ENCODE peak calls at places on chromosomes 13 and 19, in nine cellular contexts. One of them, this sample, is unnamed.

GRCh38 chr13:20700288-20700687 is 3.2 kb upstream of the IL17D start:
- DNase-seq in progenitor cell of endocrine pancreas: no peak
- DNase-seq in stimulated activated CD8-positive, alpha-beta memory T cell treated with anti-CD3 and anti-CD28 coated beads, Interleukin-4, amount 100 ng/mL, for 1 hour: no peak
- DNase-seq in fibroblast of the aortic adventitia: no peak
- DNase-seq in COR-L47: no peak
- DNase-seq in stimulated activated CD4-positive, alpha-beta T cell treated with anti-CD3 and anti-CD28 coated beads, Interleukin-4, amount 100 ng/mL, for 4 hours: no peak
- DNase-seq in HFFc6: no peak
- DNase-seq in NCI-H345: no peak
- DNase-seq in pancreas: no peak
- DNase-seq in this sample: no peak

GRCh38 chr19:47781590-47782318 is 3.3 kb downstream of the SELENOW start:
- DNase-seq in stimulated activated CD4-positive, alpha-beta T cell treated with anti-CD3 and anti-CD28 coated beads, Interleukin-4, amount 100 ng/mL, for 4 hours: no peak
- DNase-seq in progenitor cell of endocrine pancreas: no peak
- DNase-seq in pancreas: no peak
- DNase-seq in COR-L47: no peak
- DNase-seq in NCI-H345: no peak
- DNase-seq in HFFc6: no peak
- DNase-seq in fibroblast of the aortic adventitia: peak; percentile 34
- DNase-seq in stimulated activated CD8-positive, alpha-beta memory T cell treated with anti-CD3 and anti-CD28 coated beads, Interleukin-4, amount 100 ng/mL, for 1 hour: no peak
- DNase-seq in this sample: no peak

GRCh38 chr13:96252903-96253302 is 163.0 kb downstream of the HS6ST3 start:
- DNase-seq in progenitor cell of endocrine pancreas: no peak
- DNase-seq in stimulated activated CD8-positive, alpha-beta memory T cell treated with anti-CD3 and anti-CD28 coated beads, Interleukin-4, amount 100 ng/mL, for 1 hour: no peak
- DNase-seq in COR-L47: no peak
- DNase-seq in fibroblast of the aortic adventitia: no peak
- DNase-seq in stimulated activated CD4-positive, alpha-beta T cell treated with anti-CD3 and anti-CD28 coated beads, Interleukin-4, amount 100 ng/mL, for 4 hours: no peak
- DNase-seq in pancreas: no peak
- DNase-seq in HFFc6: no peak
- DNase-seq in NCI-H345: no peak
- DNase-seq in this sample: no peak

GRCh38 chr19:50557009-50557613 is 11.1 kb downstream of the LRRC4B start:
- DNase-seq in HFFc6: no peak
- DNase-seq in NCI-H345: no peak
- DNase-seq in progenitor cell of endocrine pancreas: no peak
- DNase-seq in pancreas: no peak
- DNase-seq in stimulated activated CD8-positive, alpha-beta memory T cell treated with anti-CD3 and anti-CD28 coated beads, Interleukin-4, amount 100 ng/mL, for 1 hour: no peak
- DNase-seq in COR-L47: no peak
- DNase-seq in fibroblast of the aortic adventitia: no peak
- DNase-seq in stimulated activated CD4-positive, alpha-beta T cell treated with anti-CD3 and anti-CD28 coated beads, Interleukin-4, amount 100 ng/mL, for 4 hours: no peak
- DNase-seq in this sample: no peak

GRCh38 chr19:56377105-56377924 is 16.0 kb downstream of the ZNF582 start:
- DNase-seq in NCI-H345: no peak
- DNase-seq in stimulated activated CD8-positive, alpha-beta memory T cell treated with anti-CD3 and anti-CD28 coated beads, Interleukin-4, amount 100 ng/mL, for 1 hour: no peak
- DNase-seq in COR-L47: no peak
- DNase-seq in progenitor cell of endocrine pancreas: no peak
- DNase-seq in pancreas: no peak
- DNase-seq in stimulated activated CD4-positive, alpha-beta T cell treated with anti-CD3 and anti-CD28 coated beads, Interleukin-4, amount 100 ng/mL, for 4 hours: no peak
- DNase-seq in fibroblast of the aortic adventitia: no peak
- DNase-seq in HFFc6: no peak
- DNase-seq in this sample: no peak

GRCh38 chr19:3683866-3684816 is 16.1 kb downstream of the PIP5K1C start:
- DNase-seq in stimulated activated CD4-positive, alpha-beta T cell treated with anti-CD3 and anti-CD28 coated beads, Interleukin-4, amount 100 ng/mL, for 4 hours: no peak
- DNase-seq in NCI-H345: no peak
- DNase-seq in stimulated activated CD8-positive, alpha-beta memory T cell treated with anti-CD3 and anti-CD28 coated beads, Interleukin-4, amount 100 ng/mL, for 1 hour: no peak
- DNase-seq in fibroblast of the aortic adventitia: no peak
- DNase-seq in progenitor cell of endocrine pancreas: no peak
- DNase-seq in HFFc6: peak; percentile 32
- DNase-seq in pancreas: no peak
- DNase-seq in COR-L47: no peak
- DNase-seq in this sample: no peak

GRCh38 chr13:44022196-44022595 is 142.5 kb downstream of the LACC1 start:
- DNase-seq in progenitor cell of endocrine pancreas: no peak
- DNase-seq in pancreas: no peak
- DNase-seq in stimulated activated CD4-positive, alpha-beta T cell treated with anti-CD3 and anti-CD28 coated beads, Interleukin-4, amount 100 ng/mL, for 4 hours: no peak
- DNase-seq in HFFc6: no peak
- DNase-seq in fibroblast of the aortic adventitia: no peak
- DNase-seq in COR-L47: no peak
- DNase-seq in NCI-H345: no peak
- DNase-seq in stimulated activated CD8-positive, alpha-beta memory T cell treated with anti-CD3 and anti-CD28 coated beads, Interleukin-4, amount 100 ng/mL, for 1 hour: no peak
- DNase-seq in this sample: no peak

GRCh38 chr13:31380728-31381127 is 181.0 kb downstream of the B3GLCT start:
- DNase-seq in progenitor cell of endocrine pancreas: no peak
- DNase-seq in stimulated activated CD4-positive, alpha-beta T cell treated with anti-CD3 and anti-CD28 coated beads, Interleukin-4, amount 100 ng/mL, for 4 hours: no peak
- DNase-seq in HFFc6: no peak
- DNase-seq in stimulated activated CD8-positive, alpha-beta memory T cell treated with anti-CD3 and anti-CD28 coated beads, Interleukin-4, amount 100 ng/mL, for 1 hour: no peak
- DNase-seq in COR-L47: no peak
- DNase-seq in pancreas: no peak
- DNase-seq in NCI-H345: peak; percentile 37
- DNase-seq in fibroblast of the aortic adventitia: no peak
- DNase-seq in this sample: no peak

GRCh38 chr19:1483979-1484428 is 5.0 kb upstream of the C19orf25 start:
- DNase-seq in NCI-H345: no peak
- DNase-seq in fibroblast of the aortic adventitia: no peak
- DNase-seq in HFFc6: no peak
- DNase-seq in COR-L47: no peak
- DNase-seq in progenitor cell of endocrine pancreas: no peak
- DNase-seq in stimulated activated CD8-positive, alpha-beta memory T cell treated with anti-CD3 and anti-CD28 coated beads, Interleukin-4, amount 100 ng/mL, for 1 hour: no peak
- DNase-seq in pancreas: peak; percentile 62
- DNase-seq in stimulated activated CD4-positive, alpha-beta T cell treated with anti-CD3 and anti-CD28 coated beads, Interleukin-4, amount 100 ng/mL, for 4 hours: no peak
- DNase-seq in this sample: no peak

GRCh38 chr19:52734340-52734892 is 428 bp downstream of the ZNF611 start:
- DNase-seq in COR-L47: peak; percentile 1
- DNase-seq in HFFc6: no peak
- DNase-seq in progenitor cell of endocrine pancreas: no peak
- DNase-seq in stimulated activated CD4-positive, alpha-beta T cell treated with anti-CD3 and anti-CD28 coated beads, Interleukin-4, amount 100 ng/mL, for 4 hours: no peak
- DNase-seq in stimulated activated CD8-positive, alpha-beta memory T cell treated with anti-CD3 and anti-CD28 coated beads, Interleukin-4, amount 100 ng/mL, for 1 hour: no peak
- DNase-seq in pancreas: no peak
- DNase-seq in NCI-H345: no peak
- DNase-seq in fibroblast of the aortic adventitia: peak; percentile 11
- DNase-seq in this sample: no peak

GRCh38 chr13:110914293-110915056 is 394 bp downstream of the ANKRD10 start:
- DNase-seq in COR-L47: peak; percentile 97
- DNase-seq in stimulated activated CD8-positive, alpha-beta memory T cell treated with anti-CD3 and anti-CD28 coated beads, Interleukin-4, amount 100 ng/mL, for 1 hour: peak; percentile 39
- DNase-seq in NCI-H345: peak; percentile 71
- DNase-seq in pancreas: peak; percentile 91
- DNase-seq in fibroblast of the aortic adventitia: peak; percentile 71
- DNase-seq in HFFc6: peak; percentile 35
- DNase-seq in progenitor cell of endocrine pancreas: peak; percentile 69
- DNase-seq in stimulated activated CD4-positive, alpha-beta T cell treated with anti-CD3 and anti-CD28 coated beads, Interleukin-4, amount 100 ng/mL, for 4 hours: peak; percentile 65
- DNase-seq in this sample: peak; percentile 79

GRCh38 chr19:55341191-55342043 is 1.7 kb downstream of the KMT5C start:
- DNase-seq in NCI-H345: peak; percentile 86
- DNase-seq in pancreas: peak; percentile 87
- DNase-seq in fibroblast of the aortic adventitia: peak; percentile 47
- DNase-seq in stimulated activated CD4-positive, alpha-beta T cell treated with anti-CD3 and anti-CD28 coated beads, Interleukin-4, amount 100 ng/mL, for 4 hours: peak; percentile 51
- DNase-seq in stimulated activated CD8-positive, alpha-beta memory T cell treated with anti-CD3 and anti-CD28 coated beads, Interleukin-4, amount 100 ng/mL, for 1 hour: no peak
- DNase-seq in progenitor cell of endocrine pancreas: peak; percentile 72
- DNase-seq in HFFc6: peak; percentile 41
- DNase-seq in COR-L47: peak; percentile 74
- DNase-seq in this sample: no peak

GRCh38 chr13:45280751-45281634 is 60.0 kb downstream of the TPT1 start:
- DNase-seq in COR-L47: peak; percentile 62
- DNase-seq in stimulated activated CD4-positive, alpha-beta T cell treated with anti-CD3 and anti-CD28 coated beads, Interleukin-4, amount 100 ng/mL, for 4 hours: peak; percentile 60
- DNase-seq in progenitor cell of endocrine pancreas: no peak
- DNase-seq in fibroblast of the aortic adventitia: peak; percentile 79
- DNase-seq in NCI-H345: peak; percentile 45
- DNase-seq in stimulated activated CD8-positive, alpha-beta memory T cell treated with anti-CD3 and anti-CD28 coated beads, Interleukin-4, amount 100 ng/mL, for 1 hour: no peak
- DNase-seq in pancreas: peak; percentile 70
- DNase-seq in HFFc6: peak; percentile 67
- DNase-seq in this sample: peak; percentile 72

GRCh38 chr13:72849571-72849970 is 67.6 kb downstream of the PIBF1 start:
- DNase-seq in progenitor cell of endocrine pancreas: no peak
- DNase-seq in NCI-H345: no peak
- DNase-seq in stimulated activated CD4-positive, alpha-beta T cell treated with anti-CD3 and anti-CD28 coated beads, Interleukin-4, amount 100 ng/mL, for 4 hours: no peak
- DNase-seq in COR-L47: no peak
- DNase-seq in HFFc6: peak; percentile 4
- DNase-seq in stimulated activated CD8-positive, alpha-beta memory T cell treated with anti-CD3 and anti-CD28 coated beads, Interleukin-4, amount 100 ng/mL, for 1 hour: no peak
- DNase-seq in pancreas: no peak
- DNase-seq in fibroblast of the aortic adventitia: peak; percentile 42
- DNase-seq in this sample: no peak

GRCh38 chr13:44921478-44921877 is 67.8 kb downstream of the NUFIP1 start:
- DNase-seq in NCI-H345: no peak
- DNase-seq in stimulated activated CD4-positive, alpha-beta T cell treated with anti-CD3 and anti-CD28 coated beads, Interleukin-4, amount 100 ng/mL, for 4 hours: no peak
- DNase-seq in fibroblast of the aortic adventitia: no peak
- DNase-seq in stimulated activated CD8-positive, alpha-beta memory T cell treated with anti-CD3 and anti-CD28 coated beads, Interleukin-4, amount 100 ng/mL, for 1 hour: no peak
- DNase-seq in pancreas: no peak
- DNase-seq in progenitor cell of endocrine pancreas: no peak
- DNase-seq in HFFc6: no peak
- DNase-seq in COR-L47: no peak
- DNase-seq in this sample: no peak

GRCh38 chr19:12731337-12731736 is 3.1 kb downstream of the TRIR start:
- DNase-seq in COR-L47: no peak
- DNase-seq in pancreas: no peak
- DNase-seq in NCI-H345: no peak
- DNase-seq in stimulated activated CD8-positive, alpha-beta memory T cell treated with anti-CD3 and anti-CD28 coated beads, Interleukin-4, amount 100 ng/mL, for 1 hour: no peak
- DNase-seq in progenitor cell of endocrine pancreas: no peak
- DNase-seq in stimulated activated CD4-positive, alpha-beta T cell treated with anti-CD3 and anti-CD28 coated beads, Interleukin-4, amount 100 ng/mL, for 4 hours: no peak
- DNase-seq in fibroblast of the aortic adventitia: no peak
- DNase-seq in HFFc6: no peak
- DNase-seq in this sample: no peak